ENCODE peak calls at places on chromosomes 11 and 22, in eight cellular contexts. B is MCF 10A, P is hepatocyte, E is tibial nerve, J is cardiac fibroblast, X is sigmoid colon, S is endothelial cell, D is GM12865. T is an unnamed sample.

GRCh38 chr11:66317322-66317765 is 500 bp upstream of the CD248 start:
- DNase-seq in B (no peak), P (peak), E (peak), J (peak), X (peak), S (no peak), D (no peak), T (no peak)

GRCh38 chr11:72951193-72951592 is 137.0 kb downstream of the ATG16L2 start:
- DNase-seq in B (peak), P (no peak), E (no peak), J (peak), X (no peak), S (no peak), D (no peak), T (no peak)

GRCh38 chr11:113553905-113554304 is 78.7 kb upstream of the DRD2 start:
- DNase-seq in B (no peak), P (no peak), E (no peak), J (no peak), X (no peak), S (peak), D (no peak), T (no peak)

GRCh38 chr11:123357353-123357989 is 72.6 kb upstream of the GRAMD1B start:
- DNase-seq in B (no peak), P (no peak), E (no peak), J (no peak), X (no peak), S (no peak), D (no peak), T (no peak)

GRCh38 chr11:44861829-44862545 is 88.7 kb downstream of the TP53I11 start:
- DNase-seq in B (peak), P (peak), E (peak), J (peak), X (peak), S (no peak), D (peak), T (peak)

GRCh38 chr11:59436169-59436568 is at the start of gene OR5A1:
- DNase-seq in B (no peak), P (no peak), E (no peak), J (no peak), X (no peak), S (no peak), D (no peak), T (no peak)

GRCh38 chr22:42202669-42203068 is 67.8 kb downstream of the TCF20 start:
- DNase-seq in B (no peak), P (no peak), E (no peak), J (peak), X (no peak), S (no peak), D (no peak), T (no peak)

GRCh38 chr11:33500865-33501479 is 199.7 kb downstream of the C11orf91 start:
- DNase-seq in B (peak), P (peak), E (no peak), J (peak), X (no peak), S (peak), D (no peak), T (peak)

GRCh38 chr11:93279911-93280347 is 50.6 kb upstream of the DEUP1 start:
- DNase-seq in B (no peak), P (no peak), E (no peak), J (no peak), X (no peak), S (no peak), D (peak), T (no peak)

GRCh38 chr11:125371451-125371935 is 124.6 kb downstream of the FEZ1 start:
- DNase-seq in B (no peak), P (peak), E (no peak), J (no peak), X (no peak), S (no peak), D (no peak), T (no peak)

GRCh38 chr11:85665756-85666155 is 827 bp upstream of the CREBZF start:
- DNase-seq in B (no peak), P (peak), E (no peak), J (no peak), X (no peak), S (no peak), D (no peak), T (no peak)

GRCh38 chr11:128555606-128556005 is 31.8 kb downstream of the ETS1 start:
- DNase-seq in B (peak), P (no peak), E (no peak), J (peak), X (no peak), S (no peak), D (no peak), T (no peak)

GRCh38 chr11:128551641-128552335 is 35.6 kb downstream of the ETS1 start:
- DNase-seq in B (no peak), P (no peak), E (no peak), J (peak), X (no peak), S (no peak), D (peak), T (no peak)

GRCh38 chr11:128552783-128553661 is 34.3 kb downstream of the ETS1 start:
- DNase-seq in B (peak), P (peak), E (peak), J (peak), X (no peak), S (no peak), D (peak), T (no peak)

GRCh38 chr11:128550967-128551522 is 36.3 kb downstream of the ETS1 start:
- DNase-seq in B (no peak), P (no peak), E (no peak), J (no peak), X (peak), S (no peak), D (peak), T (no peak)

DNA sequence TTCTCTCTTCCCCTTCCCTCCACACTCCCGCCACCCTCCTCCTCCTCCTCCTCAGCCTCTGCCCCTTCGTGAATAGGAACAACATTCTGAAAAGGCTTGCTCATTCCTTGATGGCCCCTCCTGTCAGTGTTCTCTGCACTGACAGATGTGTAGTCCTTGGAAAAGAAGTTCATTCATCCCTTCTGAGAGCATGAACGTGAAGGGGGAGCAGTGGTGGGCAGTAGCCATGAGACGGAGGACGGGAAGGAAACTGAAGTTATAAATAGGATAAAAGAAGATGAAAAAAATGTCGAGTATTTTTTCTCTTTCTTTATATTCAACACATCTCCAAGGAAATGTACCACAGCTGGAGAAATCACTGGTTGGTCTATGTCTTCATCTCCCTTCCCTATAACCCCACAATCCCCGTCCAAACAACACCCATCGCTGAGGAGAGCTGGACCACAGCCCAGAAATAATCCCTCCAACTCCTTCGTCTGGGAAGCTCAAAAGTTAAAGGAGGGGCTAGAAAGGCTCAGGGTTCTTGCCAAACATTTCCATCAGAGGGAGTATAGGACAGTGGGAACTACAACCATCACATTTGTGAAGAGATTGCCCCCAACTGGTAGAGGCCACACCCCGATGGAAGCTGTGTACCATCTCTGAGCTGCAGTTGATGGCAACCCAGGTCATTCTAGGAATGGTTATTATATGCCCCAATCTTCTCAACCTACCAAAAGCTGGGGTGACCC is 33.5 kb downstream of the ETS1 start:
- DNase-seq in B (peak), P (peak), E (no peak), J (peak), X (no peak), S (no peak), D (peak), T (no peak)
- TF ChIP-seq CTCF in B (no peak), P (peak), E (no peak), J (peak), X (no peak), S (no peak), D (peak), T (no peak)

GRCh38 chr11:31798057-31799035 is 12.8 kb downstream of the PAX6 start:
- DNase-seq in B (no peak), P (no peak), E (no peak), J (no peak), X (no peak), S (peak), D (peak), T (peak)
- TF ChIP-seq CTCF in B (no peak), P (peak), E (no peak), J (peak), X (no peak), S (no peak), D (peak), T (no peak)

GRCh38 chr11:130340671-130341319 is 26.1 kb upstream of the ZBTB44 start:
- DNase-seq in B (no peak), P (no peak), E (no peak), J (peak), X (no peak), S (no peak), D (peak), T (no peak)

GRCh38 chr11:130337281-130338089 is 22.8 kb upstream of the ZBTB44 start:
- DNase-seq in B (no peak), P (no peak), E (no peak), J (no peak), X (no peak), S (no peak), D (no peak), T (no peak)

DNA sequence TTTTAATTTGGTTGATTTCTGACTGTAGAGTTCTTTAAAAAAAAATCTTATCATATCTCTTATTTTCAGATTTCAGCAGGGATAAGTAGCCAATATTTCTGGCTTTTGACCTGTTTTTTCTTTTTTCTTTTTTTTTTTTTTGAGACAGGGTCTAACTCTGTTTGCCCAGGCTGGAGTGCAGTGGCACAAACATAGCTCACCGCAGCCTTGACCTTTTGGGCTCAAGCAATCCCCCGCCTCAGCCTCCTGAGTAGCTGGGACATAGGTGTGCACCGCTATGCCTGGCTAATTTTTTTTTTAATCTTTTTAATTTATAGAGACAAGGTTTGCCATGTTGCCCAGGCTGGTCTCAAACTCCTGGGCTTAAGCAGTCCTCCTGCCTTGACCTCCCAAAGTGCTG is 23.9 kb upstream of the ZBTB44 start:
- DNase-seq in B (no peak), P (no peak), E (no peak), J (no peak), X (no peak), S (no peak), D (no peak), T (no peak)
- TF ChIP-seq CTCF in B (no peak), P (no peak), E (no peak), J (no peak), X (no peak), S (no peak), D (no peak), T (no peak)

GRCh38 chr11:14306481-14306880 is 52.5 kb downstream of the RRAS2 start:
- DNase-seq in B (no peak), P (no peak), E (no peak), J (no peak), X (no peak), S (no peak), D (no peak), T (no peak)
- TF ChIP-seq CTCF in B (no peak), P (no peak), E (no peak), J (peak), X (no peak), S (no peak), D (peak), T (no peak)

GRCh38 chr11:87743002-87743401 is 432.2 kb downstream of the RAB38 start:
- DNase-seq in B (peak), P (no peak), E (no peak), J (no peak), X (no peak), S (no peak), D (no peak), T (no peak)
- TF ChIP-seq CTCF in B (no peak), P (peak), E (no peak), J (no peak), X (no peak), S (peak), D (no peak), T (no peak)

GRCh38 chr11:8757533-8757932 is 74.9 kb downstream of the RPL27A start:
- DNase-seq in B (no peak), P (peak), E (no peak), J (no peak), X (peak), S (no peak), D (no peak), T (no peak)

GRCh38 chr11:8760896-8761295 is 78.3 kb downstream of the RPL27A start:
- DNase-seq in B (no peak), P (no peak), E (no peak), J (peak), X (peak), S (no peak), D (no peak), T (no peak)

GRCh38 chr11:8759634-8760033 is 77.0 kb downstream of the RPL27A start:
- DNase-seq in B (no peak), P (no peak), E (no peak), J (no peak), X (peak), S (no peak), D (no peak), T (no peak)

GRCh38 chr11:8757047-8757446 is 74.5 kb downstream of the RPL27A start:
- DNase-seq in B (no peak), P (peak), E (no peak), J (no peak), X (peak), S (no peak), D (no peak), T (no peak)

GRCh38 chr11:8758619-8759169 is 76.1 kb downstream of the RPL27A start:
- DNase-seq in B (no peak), P (no peak), E (no peak), J (no peak), X (peak), S (no peak), D (no peak), T (no peak)
- TF ChIP-seq CTCF in B (no peak), P (no peak), E (no peak), J (no peak), X (no peak), S (no peak), D (no peak), T (no peak)

GRCh38 chr22:45344339-45344738 is 34.6 kb downstream of the FAM118A start:
- DNase-seq in B (no peak), P (peak), E (no peak), J (no peak), X (no peak), S (peak), D (no peak), T (no peak)
- TF ChIP-seq CTCF in B (no peak), P (peak), E (no peak), J (no peak), X (no peak), S (no peak), D (no peak), T (no peak)

DNA sequence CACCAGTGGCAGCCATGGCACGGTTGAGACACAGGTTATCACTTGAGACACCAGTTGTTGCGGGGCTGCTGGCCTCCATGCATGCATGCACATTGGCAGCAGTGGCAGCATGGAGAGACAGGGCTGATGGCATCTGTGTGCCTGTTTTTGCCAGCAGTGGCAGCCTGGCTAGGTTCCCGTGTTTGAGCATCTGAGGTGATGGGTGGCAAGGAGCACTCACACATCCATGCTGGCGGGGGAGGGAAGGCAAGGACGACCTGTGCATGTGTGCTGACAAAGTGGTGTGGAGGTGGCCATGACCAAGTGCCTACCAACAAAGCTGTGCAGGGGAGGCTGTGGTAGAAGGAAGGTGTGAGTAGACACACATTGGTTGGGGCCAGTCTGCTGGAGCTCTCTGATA is 133.5 kb downstream of the CNTN5 start:
- DNase-seq in B (no peak), P (no peak), E (no peak), J (no peak), X (no peak), S (no peak), D (no peak), T (no peak)
- TF ChIP-seq CTCF in B (no peak), P (no peak), E (no peak), J (no peak), X (no peak), S (no peak), D (no peak), T (no peak)

DNA sequence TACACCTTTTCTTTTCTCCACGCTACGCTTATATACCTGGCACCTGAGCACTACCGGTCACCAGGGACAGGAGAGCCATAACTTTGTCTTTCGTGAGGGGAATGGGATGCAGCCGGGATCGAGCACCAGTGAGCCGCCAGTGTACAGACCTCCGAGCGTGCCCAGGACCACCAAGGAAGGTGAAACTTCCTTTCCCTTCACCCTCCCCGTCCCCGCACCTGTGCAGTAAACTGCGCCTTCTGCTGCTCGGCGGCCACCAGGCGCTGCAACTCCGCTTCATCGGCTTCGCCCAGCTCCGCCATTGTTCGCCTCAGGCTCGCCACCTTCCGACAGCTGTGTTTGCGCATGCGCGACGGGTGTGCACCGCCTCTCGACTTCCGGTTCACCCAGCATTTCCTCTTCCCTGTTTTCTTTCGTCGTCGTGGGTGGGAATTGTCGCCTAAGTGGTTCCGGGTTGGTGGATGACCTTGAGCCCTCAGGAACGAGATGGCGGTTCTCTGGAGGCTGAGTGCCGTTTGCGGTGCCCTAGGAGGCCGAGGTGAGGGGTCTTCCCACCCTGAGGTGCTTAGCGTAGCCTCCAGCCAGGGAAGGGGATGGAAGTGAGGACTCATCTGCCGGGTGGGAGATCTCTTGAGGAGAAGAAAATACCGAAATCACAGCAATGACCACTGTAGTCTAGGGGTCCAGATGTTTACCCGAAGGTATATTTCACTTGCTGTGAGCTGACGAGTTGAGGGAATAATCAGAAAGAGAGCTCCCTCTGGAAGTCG is at the start of the genes SDHD and TIMM8B:
- DNase-seq in B (peak), P (peak), E (peak), J (peak), X (peak), S (peak), D (peak), T (peak)
- TF ChIP-seq CTCF in B (peak), P (peak), E (no peak), J (peak), X (peak), S (no peak), D (peak), T (no peak)

T was measured in mesothelial cell of epicardium.